ENCODE peak calls at places on chromosomes 13 and 19, in nine cellular contexts. I is mucosa of descending colon, M is astrocyte, L is breast epithelium, Y is colonic mucosa, G is ascending aorta, R is Panc1, K is pancreas, E is ovary. P is an unnamed sample. For H3K36me3, the result is how much of the 10 kb centered on the place peaks cover.

GRCh38 chr13:102777716-102778115 is 4.1 kb upstream of the TEX30 start:
- DNase-seq in I (no peak), M (no peak), L (no peak), Y (no peak), G (no peak), R (no peak), K (no peak), E (no peak), P (no peak)

GRCh38 chr13:59790626-59791025 is 373.1 kb downstream of the DIAPH3 start:
- DNase-seq in I (no peak), M (peak), L (no peak), Y (no peak), G (no peak), R (no peak), K (no peak), E (no peak), P (no peak)

GRCh38 chr13:93368296-93368695 is 141.7 kb downstream of the GPC6 start:
- DNase-seq in I (no peak), M (no peak), L (no peak), Y (no peak), G (no peak), R (no peak), K (no peak), E (no peak), P (no peak)

GRCh38 chr13:41004875-41005693 is 14.0 kb downstream of the ELF1 start:
- DNase-seq in I (no peak), M (no peak), L (no peak), Y (no peak), G (no peak), R (no peak), K (no peak), E (no peak), P (no peak)

GRCh38 chr13:94371855-94372254 is 107.6 kb downstream of the DCT start:
- DNase-seq in I (no peak), M (no peak), L (no peak), Y (no peak), G (no peak), R (no peak), K (no peak), E (no peak), P (no peak)

GRCh38 chr19:18392936-18393335 is 4.5 kb downstream of the LRRC25 start:
- DNase-seq in I (no peak), M (no peak), L (no peak), Y (no peak), G (no peak), R (no peak), K (no peak), E (no peak), P (no peak)

GRCh38 chr19:18419699-18420460 is 682 bp downstream of the SSBP4 start:
- DNase-seq in I (peak), M (no peak), L (no peak), Y (peak), G (no peak), R (no peak), K (peak), E (peak), P (no peak)

GRCh38 chr19:10289836-10290438 is at the start of gene ICAM5:
- DNase-seq in I (no peak), M (no peak), L (no peak), Y (no peak), G (no peak), R (no peak), K (no peak), E (no peak), P (no peak)

GRCh38 chr19:51722492-51722891 is 1.3 kb downstream of the HAS1 start:
- DNase-seq in I (no peak), M (no peak), L (no peak), Y (no peak), G (no peak), R (no peak), K (no peak), E (no peak), P (no peak)

GRCh38 chr19:45177817-45178261 is at the start of gene TRAPPC6A:
- DNase-seq in I (no peak), M (peak), L (no peak), Y (no peak), G (no peak), R (no peak), K (no peak), E (no peak), P (no peak)

GRCh38 chr13:27790523-27790922 is 1.8 kb upstream of the GSX1 start:
- DNase-seq in I (no peak), M (no peak), L (no peak), Y (no peak), G (no peak), R (no peak), K (no peak), E (no peak), P (no peak)

GRCh38 chr13:49022472-49023144 is 46.9 kb downstream of the FNDC3A start:
- DNase-seq in I (no peak), M (peak), L (no peak), Y (no peak), G (no peak), R (no peak), K (no peak), E (no peak), P (no peak)

GRCh38 chr19:47853003-47853402 is 6.0 kb upstream of the TPRX2 start:
- DNase-seq in I (no peak), M (no peak), L (no peak), Y (no peak), G (no peak), R (no peak), K (no peak), E (no peak), P (no peak)

GRCh38 chr19:33301011-33301899 is 1.1 kb downstream of the CEBPA start:
- DNase-seq in I (no peak), M (no peak), L (peak), Y (no peak), G (peak), R (no peak), K (peak), E (no peak), P (no peak)

GRCh38 chr19:17950310-17951150 is 16.4 kb upstream of the KCNN1 start:
- DNase-seq in I (no peak), M (no peak), L (no peak), Y (no peak), G (no peak), R (no peak), K (no peak), E (no peak), P (no peak)

GRCh38 chr19:29247912-29248311 is 35.0 kb upstream of the UQCRFS1 start:
- DNase-seq in I (no peak), M (no peak), L (no peak), Y (no peak), G (no peak), R (no peak), K (no peak), E (no peak), P (no peak)

GRCh38 chr19:45814851-45815481 is at the start of gene RSPH6A:
- DNase-seq in I (no peak), M (no peak), L (no peak), Y (no peak), G (no peak), R (no peak), K (no peak), E (no peak), P (no peak)

GRCh38 chr13:99218545-99218944 is 17.9 kb downstream of the UBAC2 start:
- DNase-seq in I (no peak), M (peak), L (no peak), Y (no peak), G (no peak), R (no peak), K (peak), E (peak), P (no peak)

GRCh38 chr13:91406619-91407018 is 8.2 kb downstream of the GPC5 start:
- DNase-seq in I (peak), M (peak), L (no peak), Y (no peak), G (no peak), R (peak), K (no peak), E (no peak), P (no peak)

GRCh38 chr19:19539738-19540703 is 2.0 kb downstream of the CILP2 start:
- DNase-seq in I (peak), M (peak), L (no peak), Y (peak), G (no peak), R (no peak), K (no peak), E (peak), P (peak)

GRCh38 chr13:27264181-27264580 is 6.4 kb upstream of the RASL11A start:
- DNase-seq in I (no peak), M (peak), L (no peak), Y (no peak), G (no peak), R (no peak), K (no peak), E (no peak), P (no peak)

GRCh38 chr19:30649149-30649548 is 277.0 kb downstream of the ZNF536 start:
- DNase-seq in I (no peak), M (no peak), L (no peak), Y (no peak), G (no peak), R (no peak), K (no peak), E (no peak), P (no peak)

GRCh38 chr13:66794340-66795031 is 435.6 kb downstream of the PCDH9 start:
- DNase-seq in I (peak), M (no peak), L (no peak), Y (peak), G (no peak), R (no peak), K (no peak), E (no peak), P (no peak)

GRCh38 chr19:38266070-38266469 is 1.7 kb downstream of the SPINT2 start:
- DNase-seq in I (no peak), M (no peak), L (peak), Y (peak), G (no peak), R (no peak), K (no peak), E (no peak), P (no peak)

GRCh38 chr13:24360106-24360505 is 50.7 kb downstream of the C1QTNF9 start:
- DNase-seq in I (no peak), M (no peak), L (no peak), Y (no peak), G (no peak), R (no peak), K (no peak), E (no peak), P (no peak)

GRCh38 chr13:41942462-41943094 is 18.3 kb downstream of the VWA8 start:
- DNase-seq in I (no peak), M (peak), L (no peak), Y (no peak), G (no peak), R (no peak), K (no peak), E (no peak), P (no peak)

GRCh38 chr19:45881082-45881908 is 4.6 kb downstream of the IRF2BP1 start:
- DNase-seq in I (no peak), M (no peak), L (no peak), Y (peak), G (no peak), R (no peak), K (peak), E (no peak), P (no peak)

GRCh38 chr13:35767256-35767981 is 290.9 kb upstream of the MAB21L1 start:
- DNase-seq in I (no peak), M (no peak), L (no peak), Y (no peak), G (no peak), R (no peak), K (no peak), E (no peak), P (no peak)

GRCh38 chr13:33466262-33466661 is 180.7 kb upstream of the STARD13 start:
- DNase-seq in I (no peak), M (no peak), L (no peak), Y (no peak), G (no peak), R (no peak), K (no peak), E (no peak), P (no peak)

GRCh38 chr13:20997301-20998061 is 63.9 kb downstream of the LATS2 start:
- DNase-seq in I (peak), M (peak), L (no peak), Y (no peak), G (no peak), R (no peak), K (no peak), E (no peak), P (peak)

GRCh38 chr13:49418206-49418605 is 25.7 kb downstream of the CAB39L start:
- DNase-seq in I (no peak), M (no peak), L (no peak), Y (no peak), G (no peak), R (no peak), K (no peak), E (no peak), P (no peak)

GRCh38 chr13:23701646-23702045 is 131.4 kb downstream of the TNFRSF19 start:
- DNase-seq in I (peak), M (peak), L (no peak), Y (no peak), G (peak), R (no peak), K (no peak), E (peak), P (no peak)

GRCh38 chr19:31531326-31531725 is 182.1 kb upstream of the TSHZ3 start:
- DNase-seq in I (no peak), M (no peak), L (no peak), Y (no peak), G (no peak), R (no peak), K (no peak), E (no peak), P (no peak)

GRCh38 chr19:48244289-48244688 is 11.4 kb downstream of the CARD8 start:
- DNase-seq in I (peak), M (no peak), L (no peak), Y (no peak), G (no peak), R (no peak), K (no peak), E (no peak), P (no peak)

GRCh38 chr19:57240311-57241090 is at the start of gene ZNF805:
- DNase-seq in I (peak), M (peak), L (peak), Y (peak), G (peak), R (peak), K (peak), E (peak), P (peak)

GRCh38 chr19:52602931-52603330 is 32.8 kb downstream of the ZNF701 start:
- DNase-seq in I (no peak), M (no peak), L (no peak), Y (no peak), G (no peak), R (no peak), K (no peak), E (no peak), P (no peak)

GRCh38 chr13:100536643-100537180 is 51.9 kb downstream of the GGACT start:
- DNase-seq in I (no peak), M (no peak), L (no peak), Y (peak), G (no peak), R (no peak), K (no peak), E (no peak), P (no peak)

DNA sequence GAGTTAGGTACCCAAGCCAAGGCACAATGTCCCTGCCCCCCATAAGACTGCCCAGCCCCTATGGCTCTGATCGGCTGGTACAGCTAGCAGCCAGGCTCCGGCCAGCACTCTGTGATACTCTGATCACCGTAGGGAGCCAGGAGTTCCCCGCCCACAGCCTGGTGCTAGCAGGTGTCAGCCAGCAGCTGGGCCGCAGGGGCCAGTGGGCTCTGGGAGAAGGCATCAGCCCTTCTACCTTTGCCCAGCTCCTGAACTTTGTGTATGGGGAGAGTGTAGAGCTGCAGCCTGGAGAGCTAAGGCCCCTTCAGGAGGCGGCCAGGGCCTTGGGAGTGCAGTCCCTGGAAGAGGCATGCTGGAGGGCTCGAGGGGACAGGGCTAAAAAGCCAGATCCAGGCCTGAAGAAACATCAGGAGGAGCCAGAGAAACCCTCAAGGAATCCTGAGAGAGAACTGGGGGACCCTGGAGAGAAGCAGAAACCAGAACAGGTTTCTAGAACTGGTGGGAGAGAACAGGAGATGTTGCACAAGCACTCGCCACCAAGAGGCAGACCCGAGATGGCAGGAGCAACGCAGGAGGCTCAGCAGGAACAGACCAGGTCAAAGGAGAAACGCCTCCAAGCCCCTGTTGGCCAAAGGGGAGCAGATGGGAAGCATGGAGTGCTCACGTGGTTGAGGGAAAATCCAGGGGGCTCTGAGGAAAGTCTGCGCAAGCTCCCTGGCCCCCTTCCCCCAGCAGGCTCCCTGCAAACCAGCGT is 3.0 kb upstream of the KMT2B start:
- DNase-seq in I (no peak), M (no peak), L (no peak), Y (no peak), G (no peak), R (no peak), K (no peak), E (no peak), P (no peak)
- TF ChIP-seq CTCF in I (no peak), M (no peak), L (no peak), Y (no peak), G (no peak), R (no peak), K (no peak), E (no peak), P (no peak)

GRCh38 chr13:29524641-29525040 is 70.8 kb downstream of the SLC7A1 start:
- DNase-seq in I (no peak), M (no peak), L (no peak), Y (no peak), G (no peak), R (no peak), K (peak), E (no peak), P (no peak)
- H3K36me3 ChIP-seq in I (under half), M (under half), L (under half), Y (under half), G (half or more), R (under half), K (under half), E (under half), P (under half)

DNA sequence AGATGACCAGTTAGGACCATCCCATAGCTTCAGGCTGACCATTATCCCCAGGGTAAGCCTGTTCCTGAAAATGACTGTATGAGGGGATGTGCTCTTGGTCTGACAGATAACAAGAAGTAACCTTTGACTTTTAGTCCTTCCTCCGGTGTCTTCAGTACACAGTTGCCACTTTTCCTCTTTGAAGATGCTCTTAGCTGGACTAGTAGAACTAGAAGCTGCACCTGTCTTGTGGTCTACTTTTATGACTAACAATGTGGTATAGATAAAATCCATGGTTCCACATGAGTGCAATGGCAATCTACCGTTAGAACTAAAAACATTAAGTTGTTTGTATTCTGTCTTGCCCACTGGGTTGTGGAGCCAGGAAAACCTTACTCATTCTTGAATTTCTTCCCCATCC is 5.9 kb upstream of the RUBCNL start:
- DNase-seq in I (no peak), M (no peak), L (no peak), Y (no peak), G (no peak), R (no peak), K (no peak), E (no peak), P (peak)
- H3K4me3 ChIP-seq in I (no peak), M (no peak), L (no peak), Y (no peak), G (no peak), R (no peak), K (no peak), E (no peak), P (no peak)

DNA sequence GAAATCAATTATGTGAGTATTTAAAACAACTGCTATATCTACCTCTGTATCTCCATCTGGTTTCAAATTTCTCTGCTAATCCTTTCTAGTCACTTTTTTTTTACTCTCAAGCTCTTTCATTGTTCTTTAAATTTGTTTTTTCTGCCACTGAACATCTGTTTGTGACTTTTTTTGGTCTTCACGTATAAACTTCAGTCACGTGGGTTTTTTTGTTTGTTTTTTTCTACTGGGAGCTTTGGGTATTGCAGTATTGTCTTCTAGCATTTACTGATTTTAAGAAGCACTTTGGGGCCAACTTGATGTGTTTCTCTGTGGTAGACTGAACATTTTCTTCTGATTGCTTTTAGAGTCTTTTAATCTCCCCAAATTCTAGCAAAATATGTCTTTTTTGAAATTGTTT is 262.6 kb upstream of the RXFP2 start:
- DNase-seq in I (no peak), M (peak), L (no peak), Y (no peak), G (no peak), R (no peak), K (no peak), E (no peak), P (no peak)
- TF ChIP-seq CTCF in I (no peak), M (no peak), L (peak), Y (no peak), G (no peak), R (no peak), K (no peak), E (no peak), P (no peak)

GRCh38 chr19:1017906-1018305 is 3.0 kb downstream of the TMEM259 start:
- DNase-seq in I (no peak), M (no peak), L (no peak), Y (no peak), G (no peak), R (no peak), K (no peak), E (no peak), P (no peak)

GRCh38 chr19:1015061-1015781 is 5.7 kb downstream of the TMEM259 start:
- DNase-seq in I (no peak), M (no peak), L (no peak), Y (no peak), G (no peak), R (no peak), K (no peak), E (no peak), P (no peak)

GRCh38 chr19:1017115-1017905 is 3.6 kb downstream of the TMEM259 start:
- DNase-seq in I (peak), M (no peak), L (no peak), Y (peak), G (no peak), R (no peak), K (peak), E (no peak), P (no peak)

GRCh38 chr19:1015782-1016646 is 4.9 kb downstream of the TMEM259 start:
- DNase-seq in I (no peak), M (no peak), L (no peak), Y (no peak), G (no peak), R (no peak), K (no peak), E (no peak), P (no peak)

DNA sequence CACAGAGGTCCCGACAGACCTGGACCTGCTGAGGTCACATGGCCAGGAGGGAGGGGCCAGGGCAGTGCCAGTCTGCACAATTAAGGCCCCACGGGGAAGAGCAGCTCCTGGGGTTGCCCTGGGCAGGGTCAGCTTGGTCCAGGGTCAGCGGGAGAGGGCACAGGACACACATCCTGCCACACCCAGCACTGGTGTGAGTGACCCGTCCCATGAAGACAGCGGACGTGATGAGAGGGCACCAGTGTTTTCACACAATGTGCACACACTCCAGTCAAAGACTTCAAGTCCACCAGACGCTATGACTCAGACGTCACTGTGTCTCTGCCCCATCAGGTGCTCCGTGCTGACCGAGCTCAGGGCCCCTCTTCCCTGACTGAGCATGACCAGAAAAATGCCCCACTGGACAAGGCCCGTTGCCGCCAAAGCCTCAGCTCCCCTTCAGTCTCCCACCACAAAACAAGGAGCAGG is 4.2 kb downstream of the TMEM259 start:
- DNase-seq in I (peak), M (peak), L (no peak), Y (peak), G (no peak), R (no peak), K (no peak), E (no peak), P (peak)
- H3K36me3 ChIP-seq in I (under half), M (under half), L (under half), Y (under half), G (under half), R (under half), K (under half), E (under half), P (under half)

GRCh38 chr13:114077938-114078335 is 54.5 kb downstream of the RASA3 start:
- DNase-seq in I (no peak), M (peak), L (no peak), Y (no peak), G (peak), R (no peak), K (peak), E (no peak), P (no peak)
- H3K4me3 ChIP-seq in I (no peak), M (no peak), L (no peak), Y (no peak), G (no peak), R (no peak), K (no peak), E (no peak), P (no peak)